ENCODE peak calls at places on chromosome 4, in six cellular contexts. One of them, this sample, is unnamed.

GRCh38 chr4:74768857-74769525 is 25.3 kb downstream of the BTC start:
- DNase-seq in H1: no peak
- DNase-seq in K562: no peak
- DNase-seq in HCT116: peak; percentile 92
- DNase-seq in GM12878: no peak
- DNase-seq in HepG2: peak; percentile 32
- DNase-seq in this sample: no peak

GRCh38 chr4:122831515-122832196 is 5.0 kb downstream of the FGF2 start:
- DNase-seq in HCT116: no peak
- DNase-seq in GM12878: no peak
- DNase-seq in H1: no peak
- DNase-seq in HepG2: no peak
- DNase-seq in K562: no peak
- DNase-seq in this sample: no peak

GRCh38 chr4:128379860-128380259 is 92.2 kb upstream of the PGRMC2 start:
- DNase-seq in H1: peak; percentile 64
- DNase-seq in K562: peak; percentile 49
- DNase-seq in GM12878: no peak
- DNase-seq in HCT116: no peak
- DNase-seq in HepG2: peak; percentile 12
- DNase-seq in this sample: no peak

GRCh38 chr4:68498413-68499007 is 51.2 kb downstream of the TMPRSS11E start:
- DNase-seq in K562: peak; percentile 29
- DNase-seq in GM12878: peak; percentile 30
- DNase-seq in H1: peak; percentile 65
- DNase-seq in HCT116: peak; percentile 53
- DNase-seq in HepG2: peak; percentile 78
- DNase-seq in this sample: peak; percentile 39

GRCh38 chr4:48262926-48263325 is 6.7 kb downstream of the TEC start:
- DNase-seq in HepG2: no peak
- DNase-seq in K562: no peak
- DNase-seq in GM12878: no peak
- DNase-seq in HCT116: no peak
- DNase-seq in H1: no peak
- DNase-seq in this sample: no peak

GRCh38 chr4:22420291-22420690 is 95.6 kb downstream of the ADGRA3 start:
- DNase-seq in H1: no peak
- DNase-seq in GM12878: no peak
- DNase-seq in K562: no peak
- DNase-seq in HCT116: no peak
- DNase-seq in HepG2: no peak
- DNase-seq in this sample: no peak

GRCh38 chr4:123399638-123400358 is 3.2 kb downstream of the SPRY1 start:
- DNase-seq in HepG2: no peak
- DNase-seq in GM12878: no peak
- DNase-seq in HCT116: no peak
- DNase-seq in H1: no peak
- DNase-seq in K562: no peak
- DNase-seq in this sample: no peak

GRCh38 chr4:185201983-185202962 is 1.5 kb downstream of the CFAP97 start:
- DNase-seq in HCT116: no peak
- DNase-seq in HepG2: peak; percentile 94
- DNase-seq in H1: no peak
- DNase-seq in K562: peak; percentile 54
- DNase-seq in GM12878: no peak
- DNase-seq in this sample: no peak

GRCh38 chr4:13875160-13875559 is 247.6 kb upstream of the BOD1L1 start:
- DNase-seq in K562: no peak
- DNase-seq in H1: no peak
- DNase-seq in HepG2: no peak
- DNase-seq in HCT116: no peak
- DNase-seq in GM12878: no peak
- DNase-seq in this sample: no peak

GRCh38 chr4:132123870-132124623 is 1025.0 kb upstream of the PCDH10 start:
- DNase-seq in HCT116: peak; percentile 37
- DNase-seq in GM12878: peak; percentile 25
- DNase-seq in HepG2: no peak
- DNase-seq in K562: no peak
- DNase-seq in H1: peak; percentile 47
- DNase-seq in this sample: no peak

GRCh38 chr4:147550626-147551250 is 66.5 kb upstream of the TMEM184C start:
- DNase-seq in H1: no peak
- DNase-seq in HCT116: no peak
- DNase-seq in HepG2: no peak
- DNase-seq in K562: no peak
- DNase-seq in GM12878: peak; percentile 24
- DNase-seq in this sample: no peak

GRCh38 chr4:4456351-4456750 is 69.4 kb downstream of the NSG1 start:
- DNase-seq in K562: no peak
- DNase-seq in HCT116: no peak
- DNase-seq in GM12878: no peak
- DNase-seq in H1: no peak
- DNase-seq in HepG2: peak; percentile 17
- DNase-seq in this sample: no peak

GRCh38 chr4:140373328-140374129 is at the start of gene SCOC:
- DNase-seq in H1: peak; percentile 94
- DNase-seq in HepG2: peak; percentile 99
- DNase-seq in HCT116: peak; percentile 98
- DNase-seq in GM12878: peak; percentile 98
- DNase-seq in K562: peak; percentile 99
- DNase-seq in this sample: peak; percentile 97

GRCh38 chr4:140374130-140374477 is 658 bp downstream of the SCOC start:
- DNase-seq in GM12878: no peak
- DNase-seq in H1: no peak
- DNase-seq in K562: no peak
- DNase-seq in HepG2: peak; percentile 32
- DNase-seq in HCT116: no peak
- DNase-seq in this sample: no peak

GRCh38 chr4:140367738-140368137 is 5.7 kb upstream of the SCOC start:
- DNase-seq in HepG2: no peak
- DNase-seq in H1: no peak
- DNase-seq in K562: no peak
- DNase-seq in HCT116: peak; percentile 12
- DNase-seq in GM12878: no peak
- DNase-seq in this sample: no peak

GRCh38 chr4:140368686-140369085 is 4.8 kb upstream of the SCOC start:
- DNase-seq in GM12878: no peak
- DNase-seq in H1: no peak
- DNase-seq in K562: no peak
- DNase-seq in HepG2: no peak
- DNase-seq in HCT116: no peak
- DNase-seq in this sample: no peak

DNA sequence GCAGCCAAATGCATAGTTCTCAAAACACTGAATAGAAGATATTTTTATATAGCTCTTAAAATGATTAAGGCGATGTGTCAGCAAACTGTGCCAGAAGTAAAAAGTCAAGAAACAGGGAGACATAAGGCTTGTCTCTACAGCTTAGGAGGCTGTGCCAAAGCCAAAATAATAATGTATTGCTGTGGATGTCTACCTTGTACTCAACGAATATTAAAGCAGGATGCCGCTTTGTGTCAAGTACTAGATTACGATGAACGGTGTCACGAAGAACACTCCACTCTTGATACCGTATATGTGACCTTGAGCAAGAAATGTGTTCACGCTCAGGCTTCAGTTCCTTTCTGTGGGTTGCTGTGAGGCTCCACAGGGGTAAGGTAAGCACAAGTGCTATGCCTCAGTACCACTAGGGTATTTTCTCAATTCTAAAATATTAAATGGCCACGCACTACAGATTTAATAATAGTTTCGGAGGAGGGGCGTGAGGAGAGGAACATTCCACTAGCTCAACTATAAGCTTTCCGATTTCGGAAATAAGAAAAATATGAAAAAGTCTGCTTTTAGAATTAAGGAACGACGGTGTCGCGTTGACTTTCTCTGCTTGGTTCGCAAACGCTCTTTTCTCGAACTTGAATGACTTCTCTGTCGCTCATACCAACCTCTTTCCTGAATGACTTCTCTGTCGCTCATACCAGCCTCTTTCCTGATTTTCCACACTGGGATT is 679 bp upstream of the SCOC start:
- DNase-seq in H1: no peak
- DNase-seq in K562: peak; percentile 32
- DNase-seq in HCT116: peak; percentile 12
- DNase-seq in GM12878: peak; percentile 28
- DNase-seq in HepG2: peak; percentile 16
- DNase-seq in this sample: no peak
- TF ChIP-seq ZNF274 in H1: no peak
- TF ChIP-seq ZNF274 in K562: no peak
- TF ChIP-seq ZNF274 in HCT116: no peak
- TF ChIP-seq ZNF274 in GM12878: no peak
- TF ChIP-seq ZNF274 in HepG2: no peak
- TF ChIP-seq ZNF274 in this sample: no peak

GRCh38 chr4:173538148-173538902 is 8.3 kb upstream of the HAND2 start:
- DNase-seq in H1: peak; percentile 74
- DNase-seq in HepG2: no peak
- DNase-seq in K562: no peak
- DNase-seq in HCT116: no peak
- DNase-seq in GM12878: no peak
- DNase-seq in this sample: no peak
- TF ChIP-seq ZNF274 in H1: no peak
- TF ChIP-seq ZNF274 in HepG2: no peak
- TF ChIP-seq ZNF274 in K562: no peak
- TF ChIP-seq ZNF274 in HCT116: no peak
- TF ChIP-seq ZNF274 in GM12878: no peak
- TF ChIP-seq ZNF274 in this sample: no peak

GRCh38 chr4:25161599-25161960 is 1.3 kb upstream of the SEPSECS start:
- DNase-seq in H1: no peak
- DNase-seq in K562: no peak
- DNase-seq in GM12878: no peak
- DNase-seq in HCT116: no peak
- DNase-seq in HepG2: no peak
- DNase-seq in this sample: no peak

GRCh38 chr4:25165916-25166315 is 5.7 kb upstream of the SEPSECS start:
- DNase-seq in K562: no peak
- DNase-seq in GM12878: no peak
- DNase-seq in HCT116: no peak
- DNase-seq in HepG2: no peak
- DNase-seq in H1: no peak
- DNase-seq in this sample: no peak

GRCh38 chr4:25160714-25161598 is 707 bp upstream of the SEPSECS start:
- DNase-seq in HepG2: peak; percentile 32
- DNase-seq in GM12878: no peak
- DNase-seq in K562: peak; percentile 38
- DNase-seq in H1: no peak
- DNase-seq in HCT116: no peak
- DNase-seq in this sample: no peak

GRCh38 chr4:25162566-25162965 is 2.3 kb upstream of the SEPSECS start:
- DNase-seq in GM12878: no peak
- DNase-seq in K562: no peak
- DNase-seq in HepG2: no peak
- DNase-seq in HCT116: no peak
- DNase-seq in H1: no peak
- DNase-seq in this sample: no peak

GRCh38 chr4:25163216-25163615 is 3.0 kb upstream of the SEPSECS start:
- DNase-seq in GM12878: no peak
- DNase-seq in HepG2: no peak
- DNase-seq in HCT116: no peak
- DNase-seq in H1: no peak
- DNase-seq in K562: no peak
- DNase-seq in this sample: no peak
- TF ChIP-seq ZNF274 in GM12878: no peak
- TF ChIP-seq ZNF274 in HepG2: no peak
- TF ChIP-seq ZNF274 in HCT116: no peak
- TF ChIP-seq ZNF274 in H1: no peak
- TF ChIP-seq ZNF274 in K562: no peak
- TF ChIP-seq ZNF274 in this sample: no peak

DNA sequence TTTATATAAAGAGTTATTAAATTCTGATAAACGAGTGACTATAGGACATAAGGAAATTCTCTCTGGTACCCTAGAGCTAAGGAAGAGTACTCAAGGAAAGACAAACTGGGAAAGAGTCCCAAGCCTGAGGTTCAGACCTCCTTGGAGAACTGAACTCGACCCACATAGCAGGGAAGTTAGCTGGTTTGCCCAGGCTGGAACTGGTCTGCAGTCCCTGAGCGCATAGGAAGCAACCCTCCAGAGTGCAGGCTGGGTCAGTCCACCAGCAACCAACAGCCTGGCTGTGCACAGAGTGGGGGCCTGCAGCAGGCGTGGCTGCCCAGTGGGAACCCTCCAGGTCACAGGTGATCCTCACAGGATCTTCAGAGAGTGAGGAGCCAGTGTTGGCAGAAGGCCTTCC is 114.1 kb downstream of the SOWAHB start:
- DNase-seq in GM12878: no peak
- DNase-seq in K562: no peak
- DNase-seq in H1: no peak
- DNase-seq in HCT116: no peak
- DNase-seq in HepG2: no peak
- DNase-seq in this sample: no peak
- TF ChIP-seq ZNF274 in GM12878: no peak
- TF ChIP-seq ZNF274 in K562: no peak
- TF ChIP-seq ZNF274 in H1: no peak
- TF ChIP-seq ZNF274 in HCT116: no peak
- TF ChIP-seq ZNF274 in HepG2: no peak
- TF ChIP-seq ZNF274 in this sample: no peak